ENCODE peak calls at places on chromosomes 4 and X, in five cellular contexts. F is iris pigment epithelial cell, I is GOT3, Y is sciatic nerve, J is colonic mucosa. Z is an unnamed sample.

GRCh38 chr4:115110191-115111166 is 2.9 kb downstream of the NDST4 start:
- DNase-seq in F (no peak), I (no peak), Y (no peak), J (no peak), Z (no peak)

GRCh38 chr4:108982786-108983185 is 219.9 kb upstream of the ETNPPL start:
- DNase-seq in F (no peak), I (no peak), Y (no peak), J (no peak), Z (no peak)

GRCh38 chr4:25928320-25928955 is 14.4 kb downstream of the SMIM20 start:
- DNase-seq in F (no peak), I (no peak), Y (no peak), J (no peak), Z (no peak)

GRCh38 chrX:10525381-10525780 is 95.0 kb downstream of the MID1 start:
- DNase-seq in F (peak), I (no peak), Y (no peak), J (no peak), Z (no peak)

GRCh38 chr4:169252339-169253086 is 18.2 kb downstream of the SH3RF1 start:
- DNase-seq in F (peak), I (no peak), Y (no peak), J (no peak), Z (no peak)

GRCh38 chr4:62670509-62670908 is 1470.4 kb downstream of the ADGRL3 start:
- DNase-seq in F (peak), I (no peak), Y (no peak), J (no peak), Z (no peak)

GRCh38 chr4:176708771-176709311 is 83.9 kb downstream of the VEGFC start:
- DNase-seq in F (peak), I (no peak), Y (no peak), J (no peak), Z (no peak)

GRCh38 chrX:102723456-102723855 is 2.9 kb downstream of the GPRASP3 start:
- DNase-seq in F (no peak), I (no peak), Y (no peak), J (no peak), Z (no peak)

GRCh38 chr4:15636818-15637217 is 18.3 kb downstream of the FBXL5 start:
- DNase-seq in F (no peak), I (no peak), Y (no peak), J (no peak), Z (no peak)

GRCh38 chr4:183398298-183399129 is 45.9 kb upstream of the CDKN2AIP start:
- DNase-seq in F (peak), I (no peak), Y (peak), J (peak), Z (peak)

GRCh38 chr4:151169223-151169622 is 69.8 kb downstream of the RPS3A start:
- DNase-seq in F (peak), I (no peak), Y (peak), J (peak), Z (no peak)

GRCh38 chr4:175413561-175413960 is 398.5 kb downstream of the GPM6A start:
- DNase-seq in F (peak), I (no peak), Y (no peak), J (no peak), Z (no peak)

GRCh38 chrX:56366901-56367300 is 134.7 kb downstream of the KLF8 start:
- DNase-seq in F (no peak), I (no peak), Y (no peak), J (peak), Z (no peak)

GRCh38 chrX:124280294-124280902 is 52.1 kb upstream of the TEX13D start:
- DNase-seq in F (no peak), I (no peak), Y (no peak), J (no peak), Z (no peak)

GRCh38 chr4:5722328-5722727 is 11.3 kb downstream of the EVC start:
- DNase-seq in F (peak), I (no peak), Y (no peak), J (no peak), Z (peak)

GRCh38 chrX:100895365-100896075 is 21.4 kb upstream of the NOX1 start:
- DNase-seq in F (peak), I (no peak), Y (no peak), J (no peak), Z (no peak)

GRCh38 chr4:101596786-101597185 is 193.7 kb upstream of the BANK1 start:
- DNase-seq in F (no peak), I (no peak), Y (no peak), J (no peak), Z (no peak)

GRCh38 chrX:12702509-12703091 is 88.6 kb upstream of the PRPS2 start:
- DNase-seq in F (no peak), I (no peak), Y (no peak), J (no peak), Z (no peak)

Z was measured in mesenteric fat pad.